ENCODE peak calls at places on chromosomes 4 and X, in six cellular contexts. G is A549, I is gastrocnemius medialis, O is stomach, J is IMR-90, V is heart left ventricle. L is an unnamed sample. For H3K4me1, the result is how much of the 10 kb centered on the place peaks cover.

GRCh38 chr4:169103966-169104412 is 93.9 kb upstream of the CBR4 start:
- DNase-seq in G (no peak), I (no peak), O (no peak), J (no peak), V (no peak), L (no peak)

GRCh38 chr4:117801756-117802155 is 232.5 kb upstream of the NDST3 start:
- DNase-seq in G (no peak), I (no peak), O (no peak), J (no peak), V (no peak), L (no peak)

GRCh38 chrX:72019487-72019886 is 108.8 kb downstream of the NHSL2 start:
- DNase-seq in G (no peak), I (no peak), O (no peak), J (no peak), V (no peak), L (no peak)

GRCh38 chrX:10156199-10157031 is at the start of gene CLCN4:
- DNase-seq in G (peak), I (peak), O (peak), J (no peak), V (peak), L (no peak)

GRCh38 chrX:46653482-46653881 is 79.9 kb downstream of the CHST7 start:
- DNase-seq in G (peak), I (no peak), O (no peak), J (peak), V (no peak), L (no peak)

GRCh38 chrX:45009371-45010000 is 136.5 kb downstream of the KDM6A start:
- DNase-seq in G (no peak), I (peak), O (no peak), J (peak), V (no peak), L (no peak)

GRCh38 chr4:25098964-25099843 is 61.0 kb downstream of the SEPSECS start:
- DNase-seq in G (no peak), I (peak), O (peak), J (peak), V (peak), L (no peak)

GRCh38 chr4:182325848-182326255 is 82.7 kb downstream of the TENM3 start:
- DNase-seq in G (no peak), I (no peak), O (no peak), J (no peak), V (peak), L (no peak)

DNA sequence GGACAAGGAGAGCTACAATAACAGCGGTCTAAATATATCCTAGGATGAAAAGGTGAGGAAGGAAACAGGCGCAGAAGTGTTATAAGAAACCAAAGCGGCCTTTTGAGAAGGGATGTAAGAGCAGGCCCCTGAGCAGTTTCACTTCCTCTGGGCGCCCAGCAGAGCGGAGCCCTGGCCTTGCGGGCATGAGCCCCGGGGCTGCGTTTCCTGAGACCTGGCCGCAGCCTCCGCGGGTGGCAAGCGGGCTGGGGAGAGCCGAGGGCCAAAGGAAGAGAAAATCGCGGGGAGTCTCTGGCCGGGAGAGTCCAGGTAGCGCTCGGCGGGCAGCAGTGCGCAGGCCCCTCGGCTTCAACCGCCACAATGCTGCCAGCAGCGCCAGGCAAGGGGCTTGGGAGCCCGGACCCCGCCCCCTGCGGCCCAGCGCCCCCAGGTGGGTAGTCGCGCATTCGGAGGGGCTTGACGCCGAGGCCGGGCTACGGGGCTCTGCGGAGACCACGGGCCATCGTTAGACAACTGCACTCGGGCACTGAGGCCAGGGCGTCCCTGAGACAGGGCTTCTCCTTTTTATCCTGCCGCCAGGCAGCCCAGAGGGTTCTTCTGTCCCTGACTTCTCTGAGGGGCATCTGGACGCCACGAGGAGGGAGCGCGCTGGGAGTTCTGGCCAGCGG is at the start of gene BANK1:
- DNase-seq in G (peak), I (no peak), O (peak), J (peak), V (peak), L (peak)
- TF ChIP-seq POLR2A in G (peak), I (no peak), O (no peak), J (no peak), V (no peak), L (no peak)

DNA sequence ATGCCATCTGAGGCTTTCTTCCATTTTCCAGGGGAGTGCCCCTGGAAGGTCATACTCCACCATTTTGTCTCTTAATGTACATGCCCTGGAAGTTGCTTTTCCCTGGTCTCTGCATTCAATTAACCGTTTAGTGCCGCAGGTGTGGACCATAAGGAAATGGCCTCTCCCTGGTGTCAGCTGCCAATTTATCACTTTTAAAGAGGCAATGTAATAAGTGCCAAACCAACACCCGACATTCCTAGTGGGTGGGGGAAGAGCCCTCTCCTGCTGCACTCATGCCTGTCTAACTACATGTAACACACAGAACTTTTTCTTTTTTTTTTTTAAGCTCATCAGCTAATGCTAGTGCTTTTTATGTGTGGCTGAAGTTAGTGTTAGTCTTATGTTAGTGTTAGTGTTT is 7.1 kb upstream of the BST1 start:
- DNase-seq in G (no peak), I (no peak), O (no peak), J (no peak), V (no peak), L (no peak)
- H3K4me1 ChIP-seq in G (half or more), I (under half), O (under half), J (under half), V (under half), L (under half)

GRCh38 chr4:73411731-73412414 is 7.8 kb downstream of the ALB start:
- DNase-seq in G (no peak), I (no peak), O (no peak), J (no peak), V (no peak), L (no peak)
- TF ChIP-seq POLR2A in G (no peak), I (no peak), O (no peak), J (no peak), V (no peak), L (no peak)

GRCh38 chr4:153522800-153523089 is 56.6 kb downstream of the TMEM131L start:
- DNase-seq in G (no peak), I (no peak), O (no peak), J (no peak), V (no peak), L (no peak)
- H3K4me1 ChIP-seq in G (under half), I (half or more), O (under half), J (under half), V (under half), L (half or more)

DNA sequence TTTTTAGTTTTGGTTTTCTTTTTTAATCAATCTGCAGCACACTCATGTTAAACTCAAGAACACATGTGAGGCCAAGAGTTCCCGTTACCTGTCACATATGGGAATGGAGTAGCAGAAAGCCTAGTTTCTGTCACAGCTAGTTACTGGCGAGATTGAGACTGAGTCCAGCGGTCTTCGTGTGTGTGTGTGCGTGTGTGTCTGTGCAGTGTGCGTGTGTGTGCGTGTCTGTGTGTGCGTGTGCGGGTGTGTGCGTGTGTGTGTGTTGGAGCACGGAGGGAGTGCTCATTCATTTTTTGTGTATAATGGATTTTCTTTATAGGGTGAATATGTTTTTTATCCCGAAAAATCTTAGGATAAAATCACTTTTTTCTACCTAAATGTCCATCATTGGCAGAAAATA is 19.2 kb downstream of the F11 start:
- DNase-seq in G (no peak), I (no peak), O (no peak), J (no peak), V (no peak), L (no peak)
- TF ChIP-seq POLR2A in G (no peak), I (no peak), O (no peak), J (no peak), V (no peak), L (no peak)

DNA sequence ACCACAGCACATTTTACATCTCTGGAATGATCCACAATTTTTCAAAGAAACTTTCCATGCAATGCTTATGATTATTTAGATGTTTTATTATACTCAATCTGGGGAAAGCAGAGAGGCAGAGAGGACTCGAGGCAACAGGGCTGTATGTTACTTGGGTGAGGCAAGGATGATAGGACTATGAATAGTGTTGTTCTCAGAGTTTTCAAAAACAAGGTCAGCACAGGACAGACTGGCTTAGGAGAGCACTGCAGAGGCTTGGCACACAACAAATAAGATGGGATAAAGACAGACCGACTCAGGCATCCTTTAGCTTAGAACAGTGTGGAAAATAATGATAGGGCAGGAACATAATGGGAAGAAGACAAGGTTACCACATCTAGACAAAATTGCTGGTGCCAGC is 65.4 kb downstream of the TMEM150C start:
- DNase-seq in G (no peak), I (no peak), O (no peak), J (no peak), V (no peak), L (no peak)
- H3K4me1 ChIP-seq in G (under half), I (under half), O (under half), J (under half), V (under half), L (under half)

DNA sequence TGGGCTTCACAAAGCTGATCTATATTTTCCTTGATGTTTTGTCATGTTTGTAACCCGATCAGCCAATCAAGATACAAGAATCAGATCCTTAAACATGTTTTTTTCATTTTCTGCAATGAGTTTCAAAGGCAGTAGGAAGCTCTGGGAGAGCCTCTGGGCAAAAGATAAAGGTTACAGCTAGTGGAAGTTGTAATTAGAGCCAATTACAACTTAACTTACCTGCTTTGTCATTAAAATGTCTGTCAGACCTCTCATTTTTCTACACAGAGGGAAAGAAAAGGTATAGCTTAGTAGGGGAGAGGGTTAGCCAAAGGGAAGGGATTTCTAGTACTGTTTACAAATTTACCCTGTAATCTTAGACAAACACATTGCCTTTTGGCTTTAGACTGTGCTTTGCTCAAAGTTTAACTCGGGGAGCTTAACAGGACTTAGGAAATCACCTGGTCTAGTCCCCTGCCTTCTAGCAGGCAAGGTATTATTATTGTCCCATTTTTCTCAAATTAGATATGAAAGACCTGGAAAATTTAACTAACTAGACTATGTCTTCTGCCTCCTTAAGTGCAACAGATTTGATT is 55.8 kb downstream of the FGF16 start:
- DNase-seq in G (no peak), I (no peak), O (no peak), J (no peak), V (no peak), L (no peak)
- TF ChIP-seq POLR2A in G (no peak), I (no peak), O (no peak), J (no peak), V (no peak), L (no peak)

GRCh38 chr4:39635023-39635422 is 3.6 kb downstream of the SMIM14 start:
- DNase-seq in G (no peak), I (no peak), O (peak), J (no peak), V (no peak), L (no peak)
- H3K4me1 ChIP-seq in G (under half), I (under half), O (under half), J (under half), V (under half), L (half or more)

GRCh38 chr4:163489929-163490328 is 4.6 kb upstream of the TMA16 start:
- DNase-seq in G (no peak), I (no peak), O (no peak), J (no peak), V (no peak), L (no peak)

GRCh38 chr4:163493643-163494359 is 689 bp upstream of the TMA16 start:
- DNase-seq in G (no peak), I (no peak), O (peak), J (no peak), V (peak), L (no peak)

GRCh38 chr4:163492951-163493504 is 1.5 kb upstream of the TMA16 start:
- DNase-seq in G (no peak), I (no peak), O (no peak), J (no peak), V (no peak), L (no peak)

GRCh38 chr4:163494360-163495241 is at the start of gene TMA16:
- DNase-seq in G (peak), I (peak), O (peak), J (peak), V (peak), L (peak)

DNA sequence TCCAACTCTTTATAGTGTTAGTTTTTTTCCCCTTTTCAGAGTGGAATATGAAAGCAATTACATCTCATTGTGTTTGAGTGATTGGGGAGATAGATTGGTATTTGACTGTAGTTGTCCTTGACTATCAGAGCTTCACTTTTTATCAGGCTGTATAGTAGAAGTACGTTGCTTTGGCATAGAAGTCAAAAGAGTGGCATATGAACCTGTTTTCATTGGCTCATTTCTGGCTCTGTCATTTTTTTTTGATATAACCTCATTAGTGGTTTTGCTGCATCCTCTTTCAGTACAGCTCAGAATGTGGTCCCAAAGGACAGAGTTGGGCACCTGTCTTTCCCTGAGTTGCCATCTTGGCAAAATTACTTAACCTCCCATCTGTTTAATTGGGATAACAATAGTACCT is 1.4 kb downstream of the TMA16 start:
- DNase-seq in G (no peak), I (no peak), O (no peak), J (no peak), V (no peak), L (no peak)
- TF ChIP-seq POLR2A in G (no peak), I (no peak), O (no peak), J (no peak), V (no peak), L (no peak)

L was measured in esophagus squamous epithelium.